ENCODE peak calls at places on chromosome 13, in four cellular contexts. V, O, F and U are unnamed samples. For H3K36me3 and H3K4me1, the result is how much of the 10 kb centered on the place peaks cover.

GRCh38 chr13:19864018-19864338 is 529 bp upstream of the ZMYM5 start:
- DNase-seq in F (peak), O (peak), V (peak), U (no peak)

GRCh38 chr13:51770681-51771417 is 33.1 kb downstream of the DHRS12 start:
- DNase-seq in O (no peak), F (no peak), V (no peak), U (no peak)

GRCh38 chr13:51921790-51922740 is 60.3 kb downstream of the CCDC70 start:
- DNase-seq in V (no peak), O (no peak), F (no peak), U (no peak)

GRCh38 chr13:105798541-105798940 is 736.9 kb downstream of the EFNB2 start:
- DNase-seq in V (no peak), F (no peak), O (no peak), U (no peak)

GRCh38 chr13:96822900-96823299 is 171.4 kb downstream of the OXGR1 start:
- DNase-seq in V (peak), F (peak), O (peak), U (peak)

GRCh38 chr13:100484708-100485107 is 103.9 kb downstream of the GGACT start:
- DNase-seq in O (no peak), F (no peak), V (no peak), U (no peak)

GRCh38 chr13:42990147-42990990 is 1.7 kb downstream of the EPSTI1 start:
- DNase-seq in F (peak), V (no peak), O (no peak), U (no peak)

GRCh38 chr13:100214886-100215285 is 126.0 kb downstream of the PCCA start:
- DNase-seq in O (no peak), V (no peak), F (no peak), U (no peak)

GRCh38 chr13:21929400-21929799 is 258.5 kb downstream of the FGF9 start:
- DNase-seq in F (no peak), V (no peak), O (no peak), U (no peak)
- H3K27ac ChIP-seq in F (no peak), V (no peak), O (no peak), U (no peak)

DNA sequence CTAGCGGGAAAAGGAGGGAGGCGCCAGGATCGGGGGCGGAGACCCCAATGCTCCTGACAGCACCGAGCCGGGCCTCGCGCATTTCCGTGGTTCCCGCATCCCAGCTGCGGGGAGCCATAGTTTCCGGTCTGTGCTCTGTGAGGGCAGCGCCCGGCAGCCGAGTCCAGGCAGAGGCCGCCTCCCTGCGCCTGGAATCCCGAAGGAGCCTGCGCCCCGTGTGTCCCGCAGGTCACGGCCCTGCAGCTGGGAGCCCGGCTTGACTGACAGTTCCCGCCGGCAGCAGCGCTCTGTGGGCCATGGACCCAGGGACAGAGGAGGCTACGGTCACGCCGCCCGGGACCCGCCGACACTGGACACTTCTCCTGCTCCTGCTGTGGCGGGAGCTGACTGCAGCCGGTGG is 74.6 kb upstream of the C13orf46 start:
- DNase-seq in F (no peak), O (no peak), V (no peak), U (no peak)
- H3K36me3 ChIP-seq in F (under half), O (under half), V (under half), U (under half)

GRCh38 chr13:67769987-67770341 is 539.8 kb upstream of the PCDH9 start:
- DNase-seq in O (no peak), F (no peak), V (no peak), U (no peak)
- H3K4me1 ChIP-seq in O (under half), F (under half), V (under half), U (under half)

GRCh38 chr13:110135977-110136597 is 170.9 kb downstream of the COL4A1 start:
- DNase-seq in F (no peak), V (no peak), O (no peak), U (no peak)
- H3K27ac ChIP-seq in F (no peak), V (peak), O (no peak), U (no peak)

GRCh38 chr13:98626298-98626940 is 49.5 kb upstream of the STK24 start:
- DNase-seq in V (no peak), F (no peak), O (no peak), U (no peak)
- H3K36me3 ChIP-seq in V (under half), F (under half), O (under half), U (under half)

GRCh38 chr13:109275848-109276247 is 510.5 kb downstream of the IRS2 start:
- DNase-seq in V (no peak), O (peak), F (peak), U (no peak)
- H3K4me1 ChIP-seq in V (under half), O (under half), F (under half), U (under half)

GRCh38 chr13:110953416-110953815 is 38.5 kb upstream of the ANKRD10 start:
- DNase-seq in F (no peak), O (no peak), V (no peak), U (no peak)

GRCh38 chr13:110957931-110958330 is 43.1 kb upstream of the ANKRD10 start:
- DNase-seq in O (no peak), V (no peak), F (no peak), U (no peak)

GRCh38 chr13:110953833-110954532 is 39.1 kb upstream of the ANKRD10 start:
- DNase-seq in V (no peak), F (no peak), O (no peak), U (no peak)

GRCh38 chr13:110960219-110960618 is 45.4 kb upstream of the ANKRD10 start:
- DNase-seq in V (no peak), F (no peak), O (no peak), U (no peak)

DNA sequence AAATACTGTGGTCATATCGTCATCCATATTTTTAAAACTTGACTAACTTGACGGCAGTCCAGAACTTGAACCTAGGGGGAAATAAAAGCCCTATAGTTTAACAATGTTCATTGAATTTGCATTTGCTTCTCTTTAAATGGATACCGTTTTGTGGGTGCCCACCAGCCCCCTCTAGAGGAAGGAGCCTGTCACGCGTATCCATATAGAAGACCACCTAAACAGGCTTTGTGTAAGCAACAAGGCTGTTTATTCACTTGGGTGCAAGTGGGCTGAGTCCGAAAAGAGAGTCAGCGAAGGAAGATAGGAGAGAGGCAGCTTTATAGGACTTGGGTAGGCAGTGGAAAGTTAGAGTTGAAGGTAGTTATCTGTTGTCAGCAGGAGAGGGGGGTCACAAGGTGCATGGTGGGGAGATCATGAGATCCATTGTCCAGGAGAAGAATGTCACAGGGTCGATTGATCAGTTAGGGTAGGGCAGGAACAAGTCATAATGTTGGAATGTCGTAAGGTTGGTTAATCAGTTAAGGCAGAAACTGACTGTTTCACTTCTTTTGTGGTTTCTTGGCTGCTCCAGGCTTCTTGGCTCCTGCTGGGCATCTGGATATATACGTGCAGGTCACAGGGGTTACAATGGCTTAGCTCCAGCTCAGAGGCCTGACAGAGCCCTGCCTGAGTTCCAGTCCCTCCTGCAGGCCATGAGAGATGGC is 42.5 kb upstream of the ANKRD10 start:
- DNase-seq in F (no peak), V (no peak), O (no peak), U (no peak)
- H3K27ac ChIP-seq in F (no peak), V (no peak), O (no peak), U (no peak)

GRCh38 chr13:26686285-26686684 is 74.3 kb downstream of the GPR12 start:
- DNase-seq in V (no peak), F (no peak), O (no peak), U (no peak)
- H3K36me3 ChIP-seq in V (half or more), F (under half), O (under half), U (under half)

GRCh38 chr13:98478134-98479129 is 98.5 kb downstream of the STK24 start:
- DNase-seq in V (no peak), F (no peak), O (no peak), U (no peak)
- H3K4me1 ChIP-seq in V (under half), F (under half), O (under half), U (under half)